ENCODE peak calls at places on chromosomes 3 and 15, in six cellular contexts. S is H1, A is SK-N-SH, Y is GM12878, I is HepG2, F is K562. R is an unnamed sample.

GRCh38 chr3:196198081-196198675 is 13.0 kb downstream of the ZDHHC19 start:
- DNase-seq in S (no peak), F (no peak), Y (no peak), I (no peak), A (no peak), R (no peak)

GRCh38 chr15:41944313-41944940 is 27.9 kb downstream of the EHD4 start:
- DNase-seq in I (peak), A (no peak), F (no peak), S (no peak), Y (no peak), R (no peak)

GRCh38 chr15:52254331-52254730 is 41.3 kb downstream of the MYO5C start:
- DNase-seq in I (no peak), Y (no peak), A (no peak), F (peak), S (no peak), R (no peak)

GRCh38 chr3:124588036-124588435 is 142.2 kb upstream of the UMPS start:
- DNase-seq in F (no peak), S (no peak), I (no peak), Y (no peak), A (no peak), R (no peak)

GRCh38 chr15:74134387-74135027 is 4.1 kb downstream of the ISLR2 start:
- DNase-seq in A (no peak), Y (no peak), S (no peak), F (no peak), I (no peak), R (peak)

GRCh38 chr3:143334231-143334630 is 214.7 kb downstream of the CHST2 start:
- DNase-seq in I (no peak), A (no peak), S (no peak), Y (no peak), F (no peak), R (no peak)

GRCh38 chr15:63970723-63971426 is 75.4 kb downstream of the DAPK2 start:
- DNase-seq in S (no peak), Y (peak), F (no peak), A (no peak), I (no peak), R (no peak)

GRCh38 chr3:187013080-187013838 is 82.9 kb downstream of the ST6GAL1 start:
- DNase-seq in F (no peak), A (no peak), S (no peak), Y (no peak), I (no peak), R (no peak)

GRCh38 chr3:16338999-16339398 is 74.0 kb downstream of the OXNAD1 start:
- DNase-seq in Y (no peak), S (no peak), I (peak), F (no peak), A (no peak), R (peak)

GRCh38 chr15:45064386-45064785 is 41.4 kb downstream of the SORD start:
- DNase-seq in Y (no peak), F (no peak), I (peak), A (no peak), S (no peak), R (no peak)

GRCh38 chr3:126212629-126213375 is 32.4 kb upstream of the ALDH1L1 start:
- DNase-seq in F (no peak), Y (no peak), S (peak), A (peak), I (peak), R (no peak)

GRCh38 chr15:51750942-51751686 is at the start of gene TMOD2:
- DNase-seq in I (no peak), F (peak), Y (no peak), S (no peak), A (peak), R (peak)

GRCh38 chr15:81256916-81257315 is 60.2 kb downstream of the IL16 start:
- DNase-seq in A (peak), S (no peak), I (no peak), Y (no peak), F (peak), R (no peak)

GRCh38 chr3:99627062-99627826 is 11.2 kb upstream of the COL8A1 start:
- DNase-seq in F (no peak), Y (no peak), S (no peak), I (no peak), A (no peak), R (no peak)

GRCh38 chr3:29538610-29538958 is 257.7 kb downstream of the RBMS3 start:
- DNase-seq in I (no peak), F (no peak), A (no peak), Y (no peak), S (no peak), R (no peak)

GRCh38 chr3:77204788-77205187 is 164.9 kb downstream of the ROBO2 start:
- DNase-seq in A (no peak), I (no peak), Y (no peak), F (no peak), S (no peak), R (no peak)

GRCh38 chr15:70473623-70474366 is 289.6 kb downstream of the UACA start:
- DNase-seq in A (no peak), I (no peak), F (no peak), S (no peak), Y (no peak), R (no peak)

GRCh38 chr15:70475921-70476320 is 287.4 kb downstream of the UACA start:
- DNase-seq in S (no peak), A (no peak), Y (no peak), F (no peak), I (no peak), R (no peak)

GRCh38 chr15:70475439-70475781 is 287.9 kb downstream of the UACA start:
- DNase-seq in F (no peak), S (no peak), A (no peak), I (no peak), Y (no peak), R (no peak)

GRCh38 chr15:70474367-70474681 is 289.0 kb downstream of the UACA start:
- DNase-seq in S (no peak), Y (no peak), F (no peak), I (no peak), A (no peak), R (no peak)

GRCh38 chr15:70474682-70475438 is 288.5 kb downstream of the UACA start:
- DNase-seq in A (no peak), S (no peak), Y (no peak), F (no peak), I (no peak), R (peak)
- TF ChIP-seq GABPA in A (no peak), S (no peak), Y (no peak), F (no peak), I (no peak), R (no peak)

GRCh38 chr3:184361932-184362667 is 590 bp downstream of the POLR2H start:
- DNase-seq in F (peak), I (no peak), S (no peak), Y (no peak), A (peak), R (peak)
- TF ChIP-seq GABPA in F (no peak), I (no peak), S (no peak), Y (no peak), A (peak), R (no peak)

DNA sequence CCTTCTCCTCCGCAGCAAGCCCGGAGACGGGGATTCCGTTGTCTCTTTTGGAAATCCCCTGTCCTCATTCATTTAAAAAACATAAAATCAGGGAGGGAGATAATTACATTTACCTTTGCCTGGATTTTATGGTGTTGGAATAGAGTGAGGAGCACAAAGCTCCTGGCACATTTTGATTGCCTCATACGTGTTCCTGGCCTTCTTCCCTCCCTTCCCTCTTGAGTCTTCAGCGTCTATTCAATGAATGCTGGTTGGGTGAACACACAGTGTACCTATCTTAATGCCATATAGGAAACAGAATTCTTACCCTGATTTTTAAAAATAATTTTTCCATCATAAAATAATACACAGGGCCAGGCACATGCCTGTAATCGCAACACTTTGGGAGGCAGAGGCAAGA is 97.7 kb downstream of the SLC49A4 start:
- DNase-seq in S (no peak), I (no peak), F (no peak), Y (no peak), A (no peak), R (no peak)
- TF ChIP-seq GABPA in S (no peak), I (no peak), F (no peak), Y (no peak), A (no peak), R (no peak)

GRCh38 chr3:189144645-189145044 is 27.1 kb upstream of the TPRG1 start:
- DNase-seq in A (peak), I (no peak), Y (no peak), F (no peak), S (no peak), R (peak)
- TF ChIP-seq GABPA in A (no peak), I (no peak), Y (no peak), F (no peak), S (no peak), R (no peak)

DNA sequence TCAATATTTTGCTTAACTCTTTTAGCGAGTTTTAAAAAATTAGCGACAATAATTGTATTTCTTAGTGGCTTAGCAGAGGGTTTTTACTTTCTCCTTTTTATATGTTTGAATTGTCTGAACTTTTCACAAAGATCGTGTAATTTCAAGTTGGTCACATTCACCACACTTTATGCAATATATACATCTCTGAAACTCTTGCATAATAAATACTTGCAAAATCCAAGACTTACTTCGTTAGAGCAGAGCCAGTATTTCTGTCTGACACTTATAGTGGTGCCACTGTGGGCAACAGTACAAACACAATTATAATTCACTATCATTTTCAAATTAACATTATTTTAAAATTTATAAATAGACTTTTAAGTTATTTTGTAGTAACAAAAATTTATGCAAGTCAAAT is 62.0 kb downstream of the SUCNR1 start:
- DNase-seq in S (no peak), A (no peak), F (no peak), I (no peak), Y (no peak), R (peak)
- TF ChIP-seq GABPA in S (no peak), A (no peak), F (no peak), I (no peak), Y (no peak), R (no peak)

DNA sequence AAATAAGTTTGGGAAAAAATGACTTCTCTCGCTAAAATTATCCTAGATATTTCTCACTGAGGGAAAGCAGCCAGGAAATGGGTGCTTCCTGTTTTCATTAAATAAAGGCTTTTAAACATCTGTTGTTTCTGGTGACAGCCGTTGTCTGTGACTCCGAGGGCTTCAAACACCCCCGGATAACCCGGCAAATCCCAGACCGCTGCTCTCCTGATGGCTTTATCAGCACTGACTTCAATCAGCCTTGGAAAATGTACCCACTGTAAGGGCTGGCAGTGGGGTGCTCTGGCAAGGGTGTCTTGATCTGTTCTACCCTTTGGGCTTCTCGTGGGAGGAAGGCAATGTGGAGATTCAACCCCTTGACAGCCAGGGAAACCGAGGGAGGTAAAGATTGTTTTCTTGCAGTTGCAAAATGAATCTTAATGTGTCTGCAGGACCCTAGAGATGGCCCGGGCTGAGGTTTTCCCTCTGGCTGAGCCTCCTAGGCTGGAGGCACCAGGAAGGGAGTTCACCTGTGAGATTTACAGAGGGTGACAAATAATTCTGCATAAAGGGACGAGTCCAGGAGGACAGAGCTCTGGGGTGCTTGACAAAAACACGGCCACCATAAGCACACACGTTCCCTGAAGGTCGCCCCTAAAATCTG is 33.6 kb upstream of the SEC13 start:
- DNase-seq in A (peak), I (no peak), Y (no peak), S (no peak), F (no peak), R (no peak)
- TF ChIP-seq GABPA in A (no peak), I (no peak), Y (no peak), S (no peak), F (no peak), R (no peak)